ENCODE peak calls at places on chromosomes 16 and 17, in five cellular contexts. Q, Z, S, F and P are unnamed samples.

GRCh38 chr17:31321971-31322370 is 549 bp upstream of the EVI2A start:
- DNase-seq in Q (no peak), Z (no peak), S (no peak), F (no peak), P (no peak)

GRCh38 chr17:79258042-79258441 is 183.4 kb downstream of the ENGASE start:
- DNase-seq in Q (no peak), Z (no peak), S (no peak), F (no peak), P (no peak)

GRCh38 chr16:31411024-31411845 is 16.9 kb downstream of the COX6A2 start:
- DNase-seq in Q (no peak), Z (no peak), S (no peak), F (no peak), P (no peak)

GRCh38 chr17:42676424-42677011 is at the start of gene PLEKHH3:
- DNase-seq in Q (no peak), Z (no peak), S (no peak), F (no peak), P (no peak)

GRCh38 chr17:13030459-13031305 is 12.9 kb upstream of the ELAC2 start:
- DNase-seq in Q (no peak), Z (no peak), S (no peak), F (peak; percentile 42), P (no peak)

GRCh38 chr17:9202572-9202971 is 181.3 kb downstream of the NTN1 start:
- DNase-seq in Q (no peak), Z (no peak), S (no peak), F (no peak), P (no peak)

GRCh38 chr17:61805399-61805798 is 57.9 kb downstream of the BRIP1 start:
- DNase-seq in Q (no peak), Z (no peak), S (no peak), F (no peak), P (no peak)

GRCh38 chr17:77375108-77375507 is 234.3 kb downstream of the SEC14L1 start:
- DNase-seq in Q (no peak), Z (peak; percentile 17), S (no peak), F (no peak), P (no peak)

GRCh38 chr17:17105976-17106375 is 63.7 kb downstream of the MPRIP start:
- DNase-seq in Q (no peak), Z (no peak), S (no peak), F (no peak), P (no peak)

GRCh38 chr16:50275428-50276127 is 9.2 kb downstream of the ADCY7 start:
- DNase-seq in Q (no peak), Z (no peak), S (no peak), F (no peak), P (no peak)

GRCh38 chr16:49693445-49693844 is 162.5 kb downstream of the ZNF423 start:
- DNase-seq in Q (no peak), Z (no peak), S (no peak), F (no peak), P (no peak)

GRCh38 chr16:77190190-77190477 is 856 bp upstream of the MON1B start:
- DNase-seq in Q (no peak), Z (no peak), S (no peak), F (no peak), P (no peak)

GRCh38 chr16:69217433-69217832 is 30.5 kb downstream of the SNTB2 start:
- DNase-seq in Q (no peak), Z (no peak), S (no peak), F (no peak), P (no peak)

GRCh38 chr16:16992986-16993783 is 477.6 kb downstream of the XYLT1 start:
- DNase-seq in Q (no peak), Z (no peak), S (no peak), F (no peak), P (no peak)

GRCh38 chr17:57136355-57136754 is 51.3 kb downstream of the AKAP1 start:
- DNase-seq in Q (no peak), Z (no peak), S (no peak), F (no peak), P (no peak)

GRCh38 chr17:67328026-67328425 is 38.4 kb downstream of the PSMD12 start:
- DNase-seq in Q (no peak), Z (no peak), S (no peak), F (no peak), P (no peak)

GRCh38 chr16:74438492-74438979 is 17.3 kb upstream of the CLEC18B start:
- DNase-seq in Q (no peak), Z (no peak), S (no peak), F (no peak), P (no peak)

GRCh38 chr16:74852500-74852875 is 77.9 kb upstream of the FA2H start:
- DNase-seq in Q (no peak), Z (no peak), S (no peak), F (no peak), P (no peak)

GRCh38 chr17:11980813-11981212 is 16.5 kb downstream of the ZNF18 start:
- DNase-seq in Q (no peak), Z (no peak), S (no peak), F (no peak), P (no peak)
- TF ChIP-seq CTCF in Q (no peak), Z (no peak), S (peak; percentile 21), F (no peak), P (no peak)

GRCh38 chr16:15523092-15523541 is 88.7 kb downstream of the BMERB1 start:
- DNase-seq in Q (no peak), Z (peak; percentile 42), S (peak; percentile 19), F (no peak), P (no peak)
- TF ChIP-seq CTCF in Q (no peak), Z (no peak), S (no peak), F (no peak), P (no peak)

DNA sequence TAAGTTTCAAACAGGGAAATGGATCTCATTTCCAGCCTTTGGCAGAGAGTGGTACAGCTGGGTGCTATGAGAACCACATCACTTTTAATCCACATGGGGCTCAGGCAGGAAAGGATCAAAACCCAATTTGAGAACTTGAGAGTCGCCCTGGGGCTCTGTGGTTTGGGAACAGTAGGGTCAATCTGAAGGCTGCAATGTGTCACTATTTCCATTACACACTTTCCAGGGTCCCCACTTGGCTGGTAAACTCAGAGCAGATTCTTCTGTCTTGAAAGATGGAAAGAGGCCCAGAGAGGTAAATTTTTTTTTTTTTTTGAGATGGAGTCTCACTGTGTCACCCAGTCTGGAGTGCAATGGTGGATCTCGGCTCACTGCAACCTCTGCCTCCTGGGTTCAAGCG is 6.7 kb upstream of the HIGD1B start:
- DNase-seq in Q (no peak), Z (no peak), S (no peak), F (no peak), P (no peak)
- TF ChIP-seq CTCF in Q (no peak), Z (no peak), S (no peak), F (no peak), P (no peak)

GRCh38 chr17:58317421-58318064 is 11.1 kb downstream of the TSPOAP1 start:
- DNase-seq in Q (no peak), Z (peak; percentile 58), S (no peak), F (peak; percentile 79), P (no peak)
- TF ChIP-seq CTCF in Q (no peak), Z (peak; percentile 77), S (peak; percentile 60), F (peak; percentile 77), P (peak; percentile 39)

DNA sequence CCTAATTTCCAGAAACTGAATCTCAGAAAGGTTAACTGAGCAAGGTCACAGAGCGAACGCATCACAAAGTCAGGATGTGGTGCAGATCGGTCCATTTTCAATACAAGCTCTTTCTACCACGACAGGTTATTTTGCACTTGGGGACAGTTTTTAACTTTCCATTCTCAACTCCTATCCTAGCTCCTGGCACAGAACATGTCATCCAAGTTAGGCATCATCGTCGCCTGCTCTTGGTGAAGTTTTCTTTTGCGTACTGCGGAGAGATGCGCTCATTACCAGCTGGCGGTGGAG is 15.5 kb upstream of the ERN1 start:
- DNase-seq in Q (no peak), Z (no peak), S (no peak), F (no peak), P (no peak)
- TF ChIP-seq CTCF in Q (no peak), Z (no peak), S (no peak), F (no peak), P (peak; percentile 24)

GRCh38 chr16:79261461-79261860 is 339.1 kb downstream of the MAF start:
- DNase-seq in Q (no peak), Z (no peak), S (peak; percentile 57), F (no peak), P (no peak)
- TF ChIP-seq CTCF in Q (no peak), Z (no peak), S (peak; percentile 65), F (peak; percentile 36), P (peak; percentile 34)

GRCh38 chr17:2937331-2938003 is 125.9 kb downstream of the OR1D5 start:
- DNase-seq in Q (no peak), Z (no peak), S (no peak), F (no peak), P (no peak)
- TF ChIP-seq CTCF in Q (no peak), Z (no peak), S (no peak), F (no peak), P (no peak)

GRCh38 chr17:5780476-5780875 is 196.2 kb upstream of the NLRP1 start:
- DNase-seq in Q (no peak), Z (no peak), S (no peak), F (no peak), P (no peak)
- TF ChIP-seq CTCF in Q (no peak), Z (no peak), S (no peak), F (no peak), P (no peak)

GRCh38 chr16:72195609-72196008 is 23.7 kb upstream of the PMFBP1 start:
- DNase-seq in Q (no peak), Z (no peak), S (no peak), F (no peak), P (no peak)
- TF ChIP-seq CTCF in Q (no peak), Z (no peak), S (no peak), F (no peak), P (no peak)